ENCODE peak calls at places on chromosome 22, in five cellular contexts. P is aorta; I is PC-3; Z is pancreas; B is activated naive CD8-positive, alpha-beta T cell treated with anti-CD3 and anti-CD28 coated beads, Interleukin-2, amount 50 U/mL, for 24 hours. N is an unnamed sample.

GRCh38 chr22:41949297-41949965 is 2.5 kb upstream of the CENPM start:
- ATAC-seq in P (no peak), I (no peak), Z (no peak), B (no peak), N (no peak)

GRCh38 chr22:38223289-38223960 is 21.6 kb downstream of the MAFF start:
- ATAC-seq in P (no peak), I (no peak), Z (no peak), B (no peak), N (no peak)

GRCh38 chr22:33747029-33747428 is 173.2 kb downstream of the LARGE1 start:
- ATAC-seq in P (no peak), I (no peak), Z (peak; percentile 27), B (no peak), N (no peak)

GRCh38 chr22:24989541-24989951 is 37.0 kb downstream of the KIAA1671 start:
- ATAC-seq in P (no peak), I (no peak), Z (no peak), B (no peak), N (no peak)

GRCh38 chr22:28548411-28548810 is 131.2 kb downstream of the TTC28 start:
- ATAC-seq in P (no peak), I (no peak), Z (peak; percentile 34), B (no peak), N (no peak)

GRCh38 chr22:40216041-40216756 is 38.5 kb downstream of the TNRC6B start:
- ATAC-seq in P (no peak), I (no peak), Z (no peak), B (peak; percentile 60), N (peak; percentile 72)

GRCh38 chr22:24695958-24696511 is 78.5 kb downstream of the PIWIL3 start:
- ATAC-seq in P (peak; percentile 13), I (no peak), Z (peak; percentile 53), B (no peak), N (no peak)

GRCh38 chr22:29351042-29351441 is 35.5 kb upstream of the RASL10A start:
- ATAC-seq in P (no peak), I (no peak), Z (peak; percentile 53), B (no peak), N (no peak)

GRCh38 chr22:50526849-50527801 is 1.7 kb upstream of the SCO2 start:
- ATAC-seq in P (no peak), I (peak; percentile 9), Z (no peak), B (peak; percentile 8), N (peak; percentile 2)

GRCh38 chr22:40055143-40055926 is 60.6 kb downstream of the FAM83F start:
- ATAC-seq in P (no peak), I (no peak), Z (peak; percentile 74), B (peak; percentile 90), N (peak; percentile 98)

GRCh38 chr22:46969961-46970360 is 207.5 kb downstream of the TBC1D22A start:
- ATAC-seq in P (no peak), I (no peak), Z (no peak), B (peak; percentile 60), N (peak; percentile 57)

GRCh38 chr22:41966607-41967240 is 2.5 kb upstream of the SEPTIN3 start:
- ATAC-seq in P (no peak), I (peak; percentile 98), Z (peak; percentile 75), B (peak; percentile 61), N (peak; percentile 69)

GRCh38 chr22:50298937-50299656 is 8.3 kb downstream of the PLXNB2 start:
- ATAC-seq in P (no peak), I (no peak), Z (no peak), B (no peak), N (no peak)

GRCh38 chr22:38267086-38267485 is 5.7 kb downstream of the TMEM184B start:
- ATAC-seq in P (peak; percentile 65), I (no peak), Z (no peak), B (peak; percentile 55), N (no peak)

GRCh38 chr22:40463017-40463631 is 92.7 kb downstream of the SGSM3 start:
- ATAC-seq in P (no peak), I (no peak), Z (peak; percentile 59), B (peak; percentile 84), N (peak; percentile 94)

GRCh38 chr22:50399751-50400331 is 56.7 kb downstream of the PPP6R2 start:
- ATAC-seq in P (peak; percentile 64), I (peak; percentile 58), Z (peak; percentile 71), B (peak; percentile 70), N (peak; percentile 66)

GRCh38 chr22:45787770-45788169 is 116.1 kb downstream of the ATXN10 start:
- ATAC-seq in P (no peak), I (no peak), Z (no peak), B (no peak), N (no peak)

GRCh38 chr22:36017661-36018091 is 10.9 kb downstream of the RBFOX2 start:
- ATAC-seq in P (no peak), I (no peak), Z (peak; percentile 70), B (no peak), N (peak; percentile 94)

GRCh38 chr22:50729391-50730012 is 8.5 kb upstream of the ACR start:
- ATAC-seq in P (no peak), I (no peak), Z (no peak), B (no peak), N (peak; percentile 53)

GRCh38 chr22:25353516-25354445 is 134.3 kb downstream of the CRYBB2 start:
- ATAC-seq in P (no peak), I (no peak), Z (no peak), B (no peak), N (no peak)

GRCh38 chr22:41076857-41077256 is 15.5 kb upstream of the EP300 start:
- ATAC-seq in P (no peak), I (no peak), Z (no peak), B (no peak), N (no peak)

GRCh38 chr22:48570912-48571311 is 1256.8 kb downstream of the BRD1 start:
- ATAC-seq in P (no peak), I (no peak), Z (no peak), B (no peak), N (no peak)

GRCh38 chr22:49880281-49880680 is 26.6 kb downstream of the ZBED4 start:
- ATAC-seq in P (no peak), I (no peak), Z (no peak), B (no peak), N (peak; percentile 84)

GRCh38 chr22:46754110-46754799 is 8.2 kb upstream of the TBC1D22A start:
- ATAC-seq in P (peak; percentile 93), I (peak; percentile 96), Z (peak; percentile 93), B (peak; percentile 31), N (peak; percentile 49)

GRCh38 chr22:50257451-50258360 is 3.8 kb downstream of the MAPK12 start:
- ATAC-seq in P (no peak), I (no peak), Z (peak; percentile 5), B (no peak), N (no peak)

GRCh38 chr22:44793506-44794225 is 41.3 kb downstream of the ARHGAP8 start:
- ATAC-seq in P (no peak), I (no peak), Z (no peak), B (no peak), N (no peak)

GRCh38 chr22:41288245-41288946 is 2.4 kb upstream of the RANGAP1 start:
- ATAC-seq in P (no peak), I (peak; percentile 36), Z (peak; percentile 57), B (no peak), N (no peak)

GRCh38 chr22:37551981-37552380 is 8.3 kb upstream of the CDC42EP1 start:
- ATAC-seq in P (no peak), I (no peak), Z (no peak), B (no peak), N (no peak)